ENCODE peak calls at places on chromosomes 6 and 20, in six cellular contexts. Z is trophoblast cell, G is neuronal stem cell, W is H9, R is mesenchymal stem cell, B is H1. Y is an unnamed sample.
A peak's percentile ranks its signal among the peaks of the same experiment; 100 is the strongest.

GRCh38 chr6:28719275-28719940 is 193.7 kb downstream of the GPX5 start:
- DNase-seq in Z (no peak), G (no peak), W (peak; percentile 69), R (no peak), B (peak; percentile 88), Y (peak; percentile 50)

GRCh38 chr6:45479834-45480696 is 102.3 kb upstream of the SUPT3H start:
- DNase-seq in Z (no peak), G (no peak), W (no peak), R (peak; percentile 96), B (no peak), Y (peak; percentile 88)

GRCh38 chr6:8059129-8059528 is 5.1 kb downstream of the BLOC1S5 start:
- DNase-seq in Z (no peak), G (no peak), W (no peak), R (peak; percentile 50), B (no peak), Y (peak; percentile 63)

GRCh38 chr6:166615059-166615770 is 11.8 kb downstream of the RPS6KA2 start:
- DNase-seq in Z (no peak), G (no peak), W (no peak), R (peak; percentile 73), B (no peak), Y (no peak)

GRCh38 chr20:38049800-38050199 is 16.3 kb downstream of the RPRD1B start:
- DNase-seq in Z (peak; percentile 17), G (no peak), W (no peak), R (peak; percentile 74), B (no peak), Y (peak; percentile 89)

GRCh38 chr20:9969626-9970025 is 65.2 kb upstream of the ANKEF1 start:
- DNase-seq in Z (no peak), G (no peak), W (no peak), R (no peak), B (no peak), Y (no peak)

GRCh38 chr20:34112600-34113061 is 588 bp upstream of the EIF2S2 start:
- DNase-seq in Z (no peak), G (no peak), W (peak; percentile 36), R (no peak), B (no peak), Y (peak; percentile 31)

GRCh38 chr20:63610581-63611435 is 16.1 kb downstream of the GMEB2 start:
- DNase-seq in Z (no peak), G (no peak), W (no peak), R (no peak), B (no peak), Y (no peak)

GRCh38 chr6:155349129-155349528 is 34.8 kb upstream of the TFB1M start:
- DNase-seq in Z (no peak), G (no peak), W (no peak), R (peak; percentile 38), B (no peak), Y (peak; percentile 67)

GRCh38 chr20:20267685-20268429 is 100.0 kb upstream of the INSM1 start:
- DNase-seq in Z (no peak), G (no peak), W (peak; percentile 67), R (no peak), B (no peak), Y (no peak)

GRCh38 chr20:34083137-34083536 is 28.9 kb downstream of the EIF2S2 start:
- DNase-seq in Z (no peak), G (no peak), W (no peak), R (peak; percentile 16), B (no peak), Y (peak; percentile 86)

GRCh38 chr6:37530294-37530693 is 30.6 kb upstream of the CCDC167 start:
- DNase-seq in Z (no peak), G (no peak), W (no peak), R (no peak), B (no peak), Y (no peak)

GRCh38 chr6:143939364-143939763 is 68.7 kb downstream of the PLAGL1 start:
- DNase-seq in Z (no peak), G (no peak), W (no peak), R (no peak), B (no peak), Y (no peak)

GRCh38 chr20:63212393-63212730 is 3.6 kb downstream of the YTHDF1 start:
- DNase-seq in Z (no peak), G (no peak), W (no peak), R (peak; percentile 33), B (no peak), Y (no peak)

GRCh38 chr6:20708367-20709124 is 174.3 kb downstream of the CDKAL1 start:
- DNase-seq in Z (no peak), G (no peak), W (no peak), R (no peak), B (no peak), Y (peak; percentile 31)

GRCh38 chr6:137850816-137851602 is 16.1 kb upstream of the TNFAIP3 start:
- DNase-seq in Z (no peak), G (no peak), W (no peak), R (peak; percentile 52), B (no peak), Y (no peak)

GRCh38 chr6:138455746-138456392 is 43.4 kb downstream of the NHSL1 start:
- DNase-seq in Z (no peak), G (no peak), W (no peak), R (no peak), B (no peak), Y (peak; percentile 52)

GRCh38 chr6:141107562-141108160 is 1025.1 kb upstream of the GJE1 start:
- DNase-seq in Z (peak; percentile 70), G (no peak), W (no peak), R (peak; percentile 41), B (no peak), Y (peak; percentile 67)

GRCh38 chr6:138517635-138518034 is 18.3 kb upstream of the NHSL1 start:
- DNase-seq in Z (peak; percentile 60), G (no peak), W (peak; percentile 77), R (peak; percentile 24), B (peak; percentile 70), Y (peak; percentile 43)

GRCh38 chr6:11236351-11236750 is 3.9 kb upstream of the NEDD9 start:
- DNase-seq in Z (no peak), G (no peak), W (no peak), R (peak; percentile 50), B (no peak), Y (no peak)

GRCh38 chr6:33197431-33198048 is 2.9 kb downstream of the RXRB start:
- DNase-seq in Z (peak; percentile 39), G (no peak), W (peak; percentile 72), R (peak; percentile 80), B (peak; percentile 70), Y (peak; percentile 56)

GRCh38 chr6:149114167-149114566 is 203.3 kb upstream of the TAB2 start:
- DNase-seq in Z (no peak), G (no peak), W (no peak), R (no peak), B (no peak), Y (no peak)

GRCh38 chr6:43814111-43814510 is 44.1 kb downstream of the VEGFA start:
- DNase-seq in Z (no peak), G (no peak), W (no peak), R (no peak), B (no peak), Y (no peak)

GRCh38 chr6:170076466-170077165 is 214.3 kb downstream of the DLL1 start:
- DNase-seq in Z (no peak), G (no peak), W (peak; percentile 17), R (no peak), B (peak; percentile 39), Y (no peak)

GRCh38 chr6:142902636-142903053 is 42.3 kb downstream of the HIVEP2 start:
- DNase-seq in Z (no peak), G (no peak), W (no peak), R (peak; percentile 98), B (no peak), Y (peak; percentile 99)

GRCh38 chr6:169993861-169994481 is 242.5 kb downstream of the ERMARD start:
- DNase-seq in Z (no peak), G (no peak), W (peak; percentile 22), R (no peak), B (peak; percentile 39), Y (no peak)

GRCh38 chr20:61883867-61884393 is 181.8 kb downstream of the TAF4 start:
- DNase-seq in Z (no peak), G (no peak), W (no peak), R (no peak), B (no peak), Y (no peak)

GRCh38 chr6:7261030-7261841 is 51.8 kb downstream of the SSR1 start:
- DNase-seq in Z (peak; percentile 92), G (peak; percentile 90), W (peak; percentile 96), R (peak; percentile 91), B (peak; percentile 90), Y (peak; percentile 80)

GRCh38 chr6:96700931-96701330 is 136.3 kb downstream of the GPR63 start:
- DNase-seq in Z (no peak), G (no peak), W (no peak), R (no peak), B (no peak), Y (no peak)

GRCh38 chr6:131740161-131740560 is 29.3 kb upstream of the CTAGE9 start:
- DNase-seq in Z (no peak), G (no peak), W (no peak), R (no peak), B (no peak), Y (peak; percentile 53)

GRCh38 chr6:107634147-107635057 is 144.5 kb downstream of the SOBP start:
- DNase-seq in Z (no peak), G (no peak), W (no peak), R (no peak), B (no peak), Y (no peak)
- H4K91ac ChIP-seq in Z (no peak overlapping the region), G (no peak overlapping the region), W (no peak overlapping the region), R (no peak overlapping the region), B (no peak overlapping the region), Y (no peak overlapping the region)

DNA sequence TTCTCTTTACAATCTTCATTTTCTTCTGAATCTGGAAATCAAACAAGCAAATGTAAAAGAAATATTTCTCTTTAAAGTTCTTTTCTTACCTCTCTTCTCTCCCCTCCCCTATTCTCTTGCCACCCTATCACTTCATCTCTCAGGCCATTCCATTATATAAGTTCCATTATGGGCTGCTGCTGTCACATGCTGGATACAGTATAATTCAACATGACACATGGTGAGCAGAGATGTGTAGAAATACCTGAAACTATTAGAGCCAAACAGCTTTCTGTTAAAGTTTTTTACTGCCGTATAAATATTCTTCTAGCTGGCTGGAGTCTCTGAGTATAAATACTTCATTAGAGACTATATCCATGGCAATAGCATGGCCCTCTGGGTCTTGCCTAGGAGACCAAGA is 139.5 kb downstream of the TFAP2B start:
- DNase-seq in Z (no peak), G (no peak), W (no peak), R (no peak), B (no peak), Y (no peak)
- H4K91ac ChIP-seq in Z (no peak overlapping the region), G (no peak overlapping the region), W (no peak overlapping the region), R (no peak overlapping the region), B (no peak overlapping the region), Y (no peak overlapping the region)

DNA sequence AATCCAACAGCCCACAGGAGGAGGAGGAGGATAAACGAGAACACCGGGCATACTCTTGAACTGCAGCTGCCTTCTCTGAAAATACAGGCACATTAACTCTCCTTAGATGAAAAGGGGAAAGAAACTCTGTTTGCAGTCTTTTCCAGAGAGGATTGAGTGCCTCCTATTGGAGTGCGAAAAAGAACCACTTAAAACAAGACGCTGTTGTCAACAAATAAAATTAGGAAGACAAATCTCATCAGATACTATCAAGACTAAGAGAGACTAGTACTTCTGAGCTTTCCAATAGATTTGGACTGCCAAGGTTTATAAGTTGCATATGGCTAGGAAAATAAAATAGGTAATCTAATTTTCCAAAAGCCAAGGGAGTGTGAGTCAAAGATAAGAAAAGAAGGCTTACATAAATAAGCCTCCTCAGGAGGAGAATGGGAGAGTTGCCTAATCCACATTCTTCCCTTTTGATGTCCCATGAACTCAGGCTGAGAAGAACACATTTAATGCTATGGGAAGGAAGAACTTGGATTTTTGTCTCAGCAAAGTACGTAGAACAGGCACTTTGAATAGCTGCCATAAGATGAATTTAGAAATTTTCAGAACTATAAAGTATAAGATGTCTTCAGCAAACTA is 154.7 kb downstream of the ARHGAP18 start:
- DNase-seq in Z (no peak), G (no peak), W (no peak), R (peak; percentile 8), B (no peak), Y (peak; percentile 89)
- H4K91ac ChIP-seq in Z (no peak overlapping the region), G (no peak overlapping the region), W (no peak overlapping the region), R (no peak overlapping the region), B (no peak overlapping the region), Y (no peak overlapping the region)

GRCh38 chr6:2464641-2465040 is 219.2 kb upstream of the GMDS start:
- DNase-seq in Z (no peak), G (no peak), W (no peak), R (no peak), B (no peak), Y (no peak)
- H4K91ac ChIP-seq in Z (no peak overlapping the region), G (no peak overlapping the region), W (no peak overlapping the region), R (no peak overlapping the region), B (no peak overlapping the region), Y (no peak overlapping the region)